ENCODE peak calls at places on chromosome 5, in five cellular contexts. X is adipocyte; C is H9; Z is choroid plexus epithelial cell; M is activated gamma-delta T cell treated with anti-CD3 and anti-CD28 coated beads, Interleukin-2, amount 50 U/mL, for 16 hours. G is an unnamed sample.
A peak's percentile ranks its signal among the peaks of the same experiment; 100 is the strongest.

GRCh38 chr5:34538026-34538672 is 118.0 kb upstream of the RAI14 start:
- DNase-seq in X (no peak), C (peak; percentile 53), Z (no peak), M (no peak), G (no peak)

GRCh38 chr5:172173771-172174170 is 14.3 kb downstream of the STK10 start:
- DNase-seq in X (peak; percentile 28), C (no peak), Z (peak; percentile 88), M (no peak), G (no peak)

GRCh38 chr5:73031839-73032238 is 76.0 kb downstream of the FCHO2 start:
- DNase-seq in X (peak; percentile 80), C (no peak), Z (peak; percentile 84), M (no peak), G (peak; percentile 32)

GRCh38 chr5:139273572-139274264 is 19.8 kb upstream of the MATR3 start:
- DNase-seq in X (peak; percentile 88), C (peak; percentile 90), Z (peak; percentile 89), M (peak; percentile 76), G (peak; percentile 99)

GRCh38 chr5:65213921-65214525 is 267.7 kb downstream of the ADAMTS6 start:
- DNase-seq in X (no peak), C (peak; percentile 63), Z (peak; percentile 69), M (no peak), G (no peak)

GRCh38 chr5:71684309-71684708 is 34.8 kb upstream of the CARTPT start:
- DNase-seq in X (no peak), C (no peak), Z (no peak), M (no peak), G (no peak)

GRCh38 chr5:151150484-151151262 is 6.9 kb downstream of the ANXA6 start:
- DNase-seq in X (peak; percentile 68), C (no peak), Z (peak; percentile 88), M (peak; percentile 52), G (peak; percentile 60)

GRCh38 chr5:138869763-138870500 is 5.2 kb downstream of the LRRTM2 start:
- DNase-seq in X (peak; percentile 20), C (no peak), Z (peak; percentile 53), M (no peak), G (no peak)

GRCh38 chr5:91591076-91591475 is 208.0 kb upstream of the ARRDC3 start:
- DNase-seq in X (no peak), C (no peak), Z (no peak), M (no peak), G (no peak)

GRCh38 chr5:9545301-9545958 is 445 bp downstream of the SEMA5A start:
- DNase-seq in X (peak; percentile 39), C (peak; percentile 59), Z (no peak), M (no peak), G (peak; percentile 22)

GRCh38 chr5:175728885-175729828 is 71.3 kb downstream of the HRH2 start:
- DNase-seq in X (no peak), C (peak; percentile 71), Z (peak; percentile 22), M (no peak), G (no peak)

GRCh38 chr5:150295172-150295611 is 5.6 kb upstream of the CAMK2A start:
- DNase-seq in X (peak; percentile 77), C (no peak), Z (peak; percentile 63), M (no peak), G (peak; percentile 67)

GRCh38 chr5:142906863-142907671 is 136.9 kb downstream of the ARHGAP26 start:
- DNase-seq in X (peak; percentile 33), C (no peak), Z (peak; percentile 52), M (no peak), G (peak; percentile 41)

GRCh38 chr5:180523629-180524466 is 29.7 kb downstream of the CNOT6 start:
- DNase-seq in X (peak; percentile 13), C (no peak), Z (peak; percentile 59), M (no peak), G (no peak)

GRCh38 chr5:150486402-150487198 is 21.3 kb upstream of the NDST1 start:
- DNase-seq in X (peak; percentile 70), C (peak; percentile 89), Z (peak; percentile 54), M (no peak), G (peak; percentile 69)

GRCh38 chr5:106290841-106291240 is 1379.9 kb downstream of the EFNA5 start:
- DNase-seq in X (no peak), C (no peak), Z (peak; percentile 20), M (no peak), G (peak; percentile 1)